ENCODE peak calls at places on chromosome 5, in nine cellular contexts. One of them, this sample, is unnamed.

GRCh38 chr5:124822647-124823046 is 76.2 kb upstream of the ZNF608 start:
- ATAC-seq in Panc1: no peak
- ATAC-seq in left lung: no peak
- ATAC-seq in sciatic nerve: no peak
- ATAC-seq in Right ventricle myocardium inferior: no peak
- ATAC-seq in activated naive CD8-positive, alpha-beta T cell treated with anti-CD3 and anti-CD28 coated beads, Interleukin-2, amount 50 U/mL, for 24 hours: no peak
- ATAC-seq in activated naive CD4-positive, alpha-beta T cell treated with anti-CD3 and anti-CD28 coated beads, Interleukin-2, amount 50 U/mL, for 72 hours: no peak
- ATAC-seq in activated CD8-positive, alpha-beta T cell treated with anti-CD3 and anti-CD28 coated beads, Interleukin-2, amount 10 ng/mL, durations not matched to agents 7 days and 5 days: no peak
- ATAC-seq in HepG2: no peak
- ATAC-seq in this sample: no peak

GRCh38 chr5:57956606-57957005 is 474.0 kb upstream of the ACTBL2 start:
- ATAC-seq in Panc1: no peak
- ATAC-seq in left lung: no peak
- ATAC-seq in sciatic nerve: no peak
- ATAC-seq in Right ventricle myocardium inferior: no peak
- ATAC-seq in activated naive CD8-positive, alpha-beta T cell treated with anti-CD3 and anti-CD28 coated beads, Interleukin-2, amount 50 U/mL, for 24 hours: no peak
- ATAC-seq in activated naive CD4-positive, alpha-beta T cell treated with anti-CD3 and anti-CD28 coated beads, Interleukin-2, amount 50 U/mL, for 72 hours: no peak
- ATAC-seq in activated CD8-positive, alpha-beta T cell treated with anti-CD3 and anti-CD28 coated beads, Interleukin-2, amount 10 ng/mL, durations not matched to agents 7 days and 5 days: no peak
- ATAC-seq in HepG2: no peak
- ATAC-seq in this sample: no peak

GRCh38 chr5:168073311-168073710 is 218.1 kb upstream of the WWC1 start:
- ATAC-seq in Panc1: no peak
- ATAC-seq in left lung: no peak
- ATAC-seq in sciatic nerve: peak
- ATAC-seq in Right ventricle myocardium inferior: no peak
- ATAC-seq in activated naive CD8-positive, alpha-beta T cell treated with anti-CD3 and anti-CD28 coated beads, Interleukin-2, amount 50 U/mL, for 24 hours: no peak
- ATAC-seq in activated naive CD4-positive, alpha-beta T cell treated with anti-CD3 and anti-CD28 coated beads, Interleukin-2, amount 50 U/mL, for 72 hours: no peak
- ATAC-seq in activated CD8-positive, alpha-beta T cell treated with anti-CD3 and anti-CD28 coated beads, Interleukin-2, amount 10 ng/mL, durations not matched to agents 7 days and 5 days: no peak
- ATAC-seq in HepG2: no peak
- ATAC-seq in this sample: peak

GRCh38 chr5:103703617-103704016 is 141.0 kb upstream of the NUDT12 start:
- ATAC-seq in Panc1: no peak
- ATAC-seq in left lung: no peak
- ATAC-seq in sciatic nerve: no peak
- ATAC-seq in Right ventricle myocardium inferior: no peak
- ATAC-seq in activated naive CD8-positive, alpha-beta T cell treated with anti-CD3 and anti-CD28 coated beads, Interleukin-2, amount 50 U/mL, for 24 hours: no peak
- ATAC-seq in activated naive CD4-positive, alpha-beta T cell treated with anti-CD3 and anti-CD28 coated beads, Interleukin-2, amount 50 U/mL, for 72 hours: no peak
- ATAC-seq in activated CD8-positive, alpha-beta T cell treated with anti-CD3 and anti-CD28 coated beads, Interleukin-2, amount 10 ng/mL, durations not matched to agents 7 days and 5 days: no peak
- ATAC-seq in HepG2: no peak
- ATAC-seq in this sample: no peak

GRCh38 chr5:113003763-113004162 is 27.2 kb downstream of the DCP2 start:
- ATAC-seq in Panc1: no peak
- ATAC-seq in left lung: no peak
- ATAC-seq in sciatic nerve: no peak
- ATAC-seq in Right ventricle myocardium inferior: no peak
- ATAC-seq in activated naive CD8-positive, alpha-beta T cell treated with anti-CD3 and anti-CD28 coated beads, Interleukin-2, amount 50 U/mL, for 24 hours: no peak
- ATAC-seq in activated naive CD4-positive, alpha-beta T cell treated with anti-CD3 and anti-CD28 coated beads, Interleukin-2, amount 50 U/mL, for 72 hours: no peak
- ATAC-seq in activated CD8-positive, alpha-beta T cell treated with anti-CD3 and anti-CD28 coated beads, Interleukin-2, amount 10 ng/mL, durations not matched to agents 7 days and 5 days: no peak
- ATAC-seq in HepG2: no peak
- ATAC-seq in this sample: no peak

GRCh38 chr5:76717222-76718083 is 1.5 kb downstream of the F2R start:
- ATAC-seq in Panc1: no peak
- ATAC-seq in left lung: no peak
- ATAC-seq in sciatic nerve: no peak
- ATAC-seq in Right ventricle myocardium inferior: no peak
- ATAC-seq in activated naive CD8-positive, alpha-beta T cell treated with anti-CD3 and anti-CD28 coated beads, Interleukin-2, amount 50 U/mL, for 24 hours: no peak
- ATAC-seq in activated naive CD4-positive, alpha-beta T cell treated with anti-CD3 and anti-CD28 coated beads, Interleukin-2, amount 50 U/mL, for 72 hours: no peak
- ATAC-seq in activated CD8-positive, alpha-beta T cell treated with anti-CD3 and anti-CD28 coated beads, Interleukin-2, amount 10 ng/mL, durations not matched to agents 7 days and 5 days: no peak
- ATAC-seq in HepG2: no peak
- ATAC-seq in this sample: no peak

GRCh38 chr5:171419663-171420428 is 399 bp downstream of the FGF18 start:
- ATAC-seq in Panc1: peak
- ATAC-seq in left lung: peak
- ATAC-seq in sciatic nerve: no peak
- ATAC-seq in Right ventricle myocardium inferior: peak
- ATAC-seq in activated naive CD8-positive, alpha-beta T cell treated with anti-CD3 and anti-CD28 coated beads, Interleukin-2, amount 50 U/mL, for 24 hours: peak
- ATAC-seq in activated naive CD4-positive, alpha-beta T cell treated with anti-CD3 and anti-CD28 coated beads, Interleukin-2, amount 50 U/mL, for 72 hours: peak
- ATAC-seq in activated CD8-positive, alpha-beta T cell treated with anti-CD3 and anti-CD28 coated beads, Interleukin-2, amount 10 ng/mL, durations not matched to agents 7 days and 5 days: peak
- ATAC-seq in HepG2: peak
- ATAC-seq in this sample: peak

GRCh38 chr5:52799358-52799982 is 11.8 kb downstream of the ITGA1 start:
- ATAC-seq in Panc1: peak
- ATAC-seq in left lung: peak
- ATAC-seq in sciatic nerve: peak
- ATAC-seq in Right ventricle myocardium inferior: peak
- ATAC-seq in activated naive CD8-positive, alpha-beta T cell treated with anti-CD3 and anti-CD28 coated beads, Interleukin-2, amount 50 U/mL, for 24 hours: peak
- ATAC-seq in activated naive CD4-positive, alpha-beta T cell treated with anti-CD3 and anti-CD28 coated beads, Interleukin-2, amount 50 U/mL, for 72 hours: peak
- ATAC-seq in activated CD8-positive, alpha-beta T cell treated with anti-CD3 and anti-CD28 coated beads, Interleukin-2, amount 10 ng/mL, durations not matched to agents 7 days and 5 days: peak
- ATAC-seq in HepG2: peak
- ATAC-seq in this sample: peak

GRCh38 chr5:97931829-97932228 is 748.8 kb upstream of the RIOK2 start:
- ATAC-seq in Panc1: no peak
- ATAC-seq in left lung: no peak
- ATAC-seq in sciatic nerve: no peak
- ATAC-seq in Right ventricle myocardium inferior: no peak
- ATAC-seq in activated naive CD8-positive, alpha-beta T cell treated with anti-CD3 and anti-CD28 coated beads, Interleukin-2, amount 50 U/mL, for 24 hours: no peak
- ATAC-seq in activated naive CD4-positive, alpha-beta T cell treated with anti-CD3 and anti-CD28 coated beads, Interleukin-2, amount 50 U/mL, for 72 hours: no peak
- ATAC-seq in activated CD8-positive, alpha-beta T cell treated with anti-CD3 and anti-CD28 coated beads, Interleukin-2, amount 10 ng/mL, durations not matched to agents 7 days and 5 days: no peak
- ATAC-seq in HepG2: no peak
- ATAC-seq in this sample: no peak

GRCh38 chr5:169670769-169671525 is 33.9 kb downstream of the DOCK2 start:
- ATAC-seq in Panc1: no peak
- ATAC-seq in left lung: no peak
- ATAC-seq in sciatic nerve: no peak
- ATAC-seq in Right ventricle myocardium inferior: no peak
- ATAC-seq in activated naive CD8-positive, alpha-beta T cell treated with anti-CD3 and anti-CD28 coated beads, Interleukin-2, amount 50 U/mL, for 24 hours: peak
- ATAC-seq in activated naive CD4-positive, alpha-beta T cell treated with anti-CD3 and anti-CD28 coated beads, Interleukin-2, amount 50 U/mL, for 72 hours: peak
- ATAC-seq in activated CD8-positive, alpha-beta T cell treated with anti-CD3 and anti-CD28 coated beads, Interleukin-2, amount 10 ng/mL, durations not matched to agents 7 days and 5 days: no peak
- ATAC-seq in HepG2: no peak
- ATAC-seq in this sample: peak

GRCh38 chr5:132655821-132656773 is 1.9 kb upstream of the IL13 start:
- ATAC-seq in Panc1: peak
- ATAC-seq in left lung: peak
- ATAC-seq in sciatic nerve: peak
- ATAC-seq in Right ventricle myocardium inferior: no peak
- ATAC-seq in activated naive CD8-positive, alpha-beta T cell treated with anti-CD3 and anti-CD28 coated beads, Interleukin-2, amount 50 U/mL, for 24 hours: peak
- ATAC-seq in activated naive CD4-positive, alpha-beta T cell treated with anti-CD3 and anti-CD28 coated beads, Interleukin-2, amount 50 U/mL, for 72 hours: peak
- ATAC-seq in activated CD8-positive, alpha-beta T cell treated with anti-CD3 and anti-CD28 coated beads, Interleukin-2, amount 10 ng/mL, durations not matched to agents 7 days and 5 days: peak
- ATAC-seq in HepG2: no peak
- ATAC-seq in this sample: peak

This sample was measured in stimulated activated memory B cell treated with anti-CD40 and anti-IgM and Interleukin-4, amounts not matched to agents 10 μg/mL and 1 μg/mL and 100 μg/mL, for 72 hours.